ENCODE peak calls at places on chromosomes 3 and 15, in seven cellular contexts. H is Panc1, Z is breast epithelium, D is mammary epithelial cell, C is HCT116, L is tibial artery, Y is hepatocyte. N is an unnamed sample.

GRCh38 chr3:29919551-29919950 is 638.7 kb downstream of the RBMS3 start:
- DNase-seq in L (no peak), Z (no peak), H (no peak), D (no peak), C (no peak), Y (no peak), N (no peak)

GRCh38 chr15:84840741-84841429 is 23.7 kb downstream of the ALPK3 start:
- DNase-seq in Y (peak; percentile 73), H (peak; percentile 15), L (peak; percentile 95), C (peak; percentile 29), D (peak; percentile 12), Z (no peak), N (no peak)

GRCh38 chr15:57158997-57159668 is 217.2 kb upstream of the CGNL1 start:
- DNase-seq in Y (no peak), L (no peak), D (no peak), H (no peak), Z (no peak), C (no peak), N (no peak)

GRCh38 chr3:134357914-134358811 is 16.1 kb downstream of the AMOTL2 start:
- DNase-seq in H (no peak), D (peak; percentile 82), Y (peak; percentile 74), L (peak; percentile 79), Z (no peak), C (peak; percentile 52), N (peak; percentile 89)

GRCh38 chr15:99404454-99404853 is 153.2 kb downstream of the LRRC28 start:
- DNase-seq in Y (no peak), H (no peak), D (no peak), Z (no peak), C (no peak), L (no peak), N (no peak)

GRCh38 chr3:13142552-13143380 is 69.5 kb upstream of the IQSEC1 start:
- DNase-seq in H (no peak), L (no peak), Y (no peak), D (no peak), C (no peak), Z (peak; percentile 33), N (no peak)

GRCh38 chr3:13851997-13852637 is 27.8 kb downstream of the WNT7A start:
- DNase-seq in D (peak; percentile 73), Y (no peak), L (no peak), C (no peak), Z (no peak), H (no peak), N (no peak)

GRCh38 chr15:82045179-82045891 is 483 bp downstream of the MEX3B start:
- DNase-seq in L (peak; percentile 68), D (peak; percentile 46), Y (peak; percentile 55), Z (no peak), C (no peak), H (no peak), N (peak; percentile 49)

GRCh38 chr15:42385206-42385979 is 26.1 kb downstream of the CAPN3 start:
- DNase-seq in C (peak; percentile 35), H (peak; percentile 30), D (peak; percentile 21), L (no peak), Z (no peak), Y (peak; percentile 81), N (peak; percentile 14)

GRCh38 chr3:4474683-4475490 is 7.8 kb upstream of the SUMF1 start:
- DNase-seq in L (peak; percentile 88), Z (no peak), Y (no peak), C (no peak), H (no peak), D (peak; percentile 56), N (no peak)

DNA sequence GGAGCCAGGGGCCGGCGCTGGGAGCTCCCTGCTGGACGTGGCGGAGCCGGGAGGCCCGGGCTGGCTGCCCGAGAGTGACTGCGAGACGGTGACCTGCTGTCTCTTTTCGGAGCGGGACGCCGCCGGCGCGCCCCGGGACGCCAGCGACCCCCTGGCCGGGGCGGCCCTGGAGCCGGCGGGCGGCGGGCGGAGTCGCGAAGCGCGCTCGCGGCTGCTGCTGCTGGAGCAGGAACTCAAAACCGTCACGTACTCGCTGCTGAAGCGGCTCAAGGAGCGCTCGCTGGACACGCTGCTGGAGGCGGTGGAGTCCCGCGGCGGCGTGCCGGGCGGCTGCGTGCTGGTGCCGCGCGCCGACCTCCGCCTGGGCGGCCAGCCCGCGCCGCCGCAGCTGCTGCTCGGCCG is 1.5 kb downstream of the SMAD6 start:
- DNase-seq in L (no peak), Y (peak; percentile 42), D (peak; percentile 23), H (no peak), C (no peak), Z (no peak), N (no peak)
- H3K27ac ChIP-seq in L (peak overlapping the region; percentile 86), Y (peak overlapping the region; percentile 88), D (no peak overlapping the region), H (no peak overlapping the region), C (peak overlapping the region; percentile 79), Z (peak overlapping the region; percentile 25), N (no peak overlapping the region)

GRCh38 chr15:90214553-90215205 is 13.5 kb downstream of the SEMA4B start:
- DNase-seq in C (no peak), D (no peak), H (no peak), Y (peak; percentile 26), Z (no peak), L (no peak), N (no peak)
- TF ChIP-seq CTCF in C (peak; percentile 54), D (peak; percentile 31), H (no peak), Y (no peak), Z (no peak), L (no peak), N (peak; percentile 54)

GRCh38 chr3:188151438-188151837 is 2.5 kb upstream of the LPP start:
- DNase-seq in H (no peak), L (no peak), Z (no peak), Y (no peak), C (no peak), D (no peak), N (no peak)

GRCh38 chr3:188152660-188153497 is 1.1 kb upstream of the LPP start:
- DNase-seq in H (no peak), D (peak; percentile 43), Z (peak; percentile 59), L (peak; percentile 82), C (no peak), Y (peak; percentile 78), N (peak; percentile 58)

GRCh38 chr3:188149587-188149986 is 4.4 kb upstream of the LPP start:
- DNase-seq in C (no peak), L (no peak), D (no peak), Z (no peak), Y (no peak), H (no peak), N (no peak)

GRCh38 chr3:188153498-188153948 is 434 bp upstream of the LPP start:
- DNase-seq in C (peak; percentile 75), L (peak; percentile 96), H (peak; percentile 54), Z (no peak), Y (peak; percentile 95), D (peak; percentile 88), N (peak; percentile 77)

GRCh38 chr3:188150982-188151381 is 3.0 kb upstream of the LPP start:
- DNase-seq in H (no peak), Y (no peak), D (peak; percentile 38), Z (no peak), C (no peak), L (no peak), N (no peak)
- H3K27ac ChIP-seq in H (no peak overlapping the region), Y (peak overlapping the region; percentile 20), D (no peak overlapping the region), Z (no peak overlapping the region), C (no peak overlapping the region), L (no peak overlapping the region), N (no peak overlapping the region)

GRCh38 chr3:69451594-69451993 is 65.7 kb upstream of the FRMD4B start:
- DNase-seq in D (no peak), Z (no peak), C (no peak), H (no peak), Y (no peak), L (no peak), N (no peak)
- TF ChIP-seq CTCF in D (peak; percentile 23), Z (no peak), C (peak; percentile 11), H (no peak), Y (no peak), L (no peak), N (peak; percentile 44)

GRCh38 chr3:150335631-150336030 is 72.5 kb upstream of the TSC22D2 start:
- DNase-seq in D (no peak), L (no peak), C (no peak), Z (no peak), Y (no peak), H (no peak), N (peak; percentile 19)
- H3K27ac ChIP-seq in D (no peak overlapping the region), L (no peak overlapping the region), C (no peak overlapping the region), Z (no peak overlapping the region), Y (no peak overlapping the region), H (peak overlapping the region; percentile 51), N (no peak overlapping the region)

DNA sequence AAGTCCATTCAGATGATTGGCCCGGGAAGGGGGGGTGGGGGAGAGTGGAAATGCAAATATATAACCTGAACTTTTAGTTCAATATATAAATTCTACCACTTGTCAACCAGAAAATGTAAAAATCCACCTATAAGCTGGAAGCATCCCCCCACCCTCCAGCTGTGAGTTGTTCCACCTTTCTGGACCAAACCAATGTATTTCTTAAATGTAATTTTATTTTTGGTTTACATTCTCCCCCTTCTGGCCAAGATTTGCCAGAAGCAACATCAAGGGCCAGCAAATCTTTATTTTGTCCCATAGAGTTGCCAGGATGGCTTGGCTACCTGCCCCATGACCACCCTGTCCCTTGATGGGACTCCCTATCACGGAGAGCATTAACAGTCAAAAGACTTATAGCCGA is 545.7 kb downstream of the TBL1XR1 start:
- DNase-seq in C (no peak), Z (no peak), L (no peak), H (no peak), D (no peak), Y (no peak), N (no peak)
- TF ChIP-seq CTCF in C (no peak), Z (no peak), L (no peak), H (peak; percentile 13), D (no peak), Y (no peak), N (no peak)

DNA sequence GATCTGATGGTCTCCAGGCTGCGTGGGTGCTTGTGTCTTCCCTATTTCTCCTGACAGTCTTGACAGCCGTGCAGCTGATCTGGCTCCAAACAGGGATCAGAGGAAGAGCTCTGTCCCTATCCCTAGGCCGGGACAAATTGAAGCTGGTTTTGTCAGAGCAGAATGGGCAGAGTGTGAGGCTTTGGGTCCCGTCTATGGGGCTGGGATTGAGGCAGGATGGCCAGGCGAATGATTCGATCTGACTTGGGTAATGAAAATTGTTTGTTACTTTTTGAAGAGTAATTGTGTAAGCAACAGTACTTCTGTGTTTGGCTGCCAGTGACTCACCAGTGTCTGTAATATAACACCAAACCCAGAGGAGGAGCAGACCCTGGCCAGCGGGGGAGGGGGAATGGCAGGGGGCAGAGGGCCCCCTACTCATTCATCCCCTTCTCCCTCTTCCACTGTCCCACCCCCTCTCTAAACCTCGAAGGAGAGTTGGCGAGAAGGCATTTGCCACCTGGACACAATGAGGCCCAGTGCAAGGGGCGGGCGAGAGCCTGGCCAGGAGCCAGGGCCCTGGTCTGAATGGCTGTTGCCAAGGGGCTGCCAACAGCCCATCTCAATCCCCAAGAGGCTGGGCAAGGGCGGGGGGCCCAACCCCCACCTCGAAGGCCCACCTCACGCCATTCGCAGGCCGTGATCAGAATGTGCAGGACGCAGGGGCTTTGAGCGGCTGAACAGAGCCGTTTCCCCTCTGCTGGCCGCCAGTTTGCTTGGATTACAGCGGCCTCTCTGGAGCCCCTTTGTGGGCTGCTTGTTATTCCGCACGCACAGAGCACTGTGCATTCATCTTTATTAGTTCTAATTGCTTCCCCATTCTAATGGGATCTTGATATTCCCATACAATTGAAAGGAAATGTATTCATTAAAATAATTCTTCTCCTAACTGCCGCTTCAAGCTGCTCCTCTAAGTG is 5.1 kb upstream of the MAGEF1 start:
- DNase-seq in Y (peak; percentile 71), D (no peak), Z (no peak), L (no peak), H (no peak), C (no peak), N (peak; percentile 11)
- H3K27ac ChIP-seq in Y (peak overlapping the region; percentile 93), D (no peak overlapping the region), Z (peak overlapping the region; percentile 83), L (peak overlapping the region; percentile 33), H (no peak overlapping the region), C (no peak overlapping the region), N (no peak overlapping the region)